ENCODE peak calls at places on chromosomes 13 and 19, in five cellular contexts. T is thyroid gland, W is suprapubic skin, Y is choroid plexus epithelial cell, A is fibroblast of lung. O is an unnamed sample.

GRCh38 chr19:36572593-36573019 is 486 bp downstream of the ZNF529 start:
- DNase-seq in A (no peak), W (no peak), T (no peak), Y (no peak), O (no peak)

GRCh38 chr13:99087954-99088491 is 110.2 kb upstream of the DOCK9 start:
- DNase-seq in Y (no peak), A (no peak), W (no peak), T (peak; percentile 28), O (no peak)

GRCh38 chr19:18193388-18194207 is 580 bp downstream of the MPV17L2 start:
- DNase-seq in W (no peak), Y (no peak), A (no peak), T (no peak), O (no peak)

GRCh38 chr13:23792680-23793079 is 96.5 kb downstream of the MIPEP start:
- DNase-seq in A (peak; percentile 29), Y (no peak), W (no peak), T (no peak), O (no peak)

GRCh38 chr13:21637296-21637695 is 33.3 kb upstream of the MICU2 start:
- DNase-seq in W (no peak), Y (peak; percentile 49), A (peak; percentile 77), T (peak; percentile 88), O (no peak)

GRCh38 chr13:59533561-59534337 is 630.0 kb downstream of the DIAPH3 start:
- DNase-seq in A (peak; percentile 75), W (no peak), Y (peak; percentile 60), T (no peak), O (no peak)

GRCh38 chr19:45934551-45935230 is 20.1 kb upstream of the NANOS2 start:
- DNase-seq in T (no peak), Y (no peak), A (no peak), W (no peak), O (no peak)

GRCh38 chr13:50589139-50589538 is 254.4 kb downstream of the DLEU7 start:
- DNase-seq in Y (peak; percentile 95), W (no peak), T (peak; percentile 27), A (peak; percentile 99), O (no peak)

GRCh38 chr13:105410602-105411001 is 1124.9 kb downstream of the EFNB2 start:
- DNase-seq in T (peak; percentile 76), A (no peak), Y (peak; percentile 67), W (no peak), O (no peak)

GRCh38 chr19:4375620-4376228 is 24.6 kb downstream of the SH3GL1 start:
- DNase-seq in W (no peak), A (peak; percentile 76), Y (peak; percentile 67), T (no peak), O (peak; percentile 48)

GRCh38 chr19:38877781-38878574 is at the start of gene RINL:
- DNase-seq in W (no peak), Y (no peak), T (peak; percentile 25), A (no peak), O (no peak)

GRCh38 chr13:59103004-59103768 is 1060.5 kb downstream of the DIAPH3 start:
- DNase-seq in Y (peak; percentile 86), A (peak; percentile 86), W (no peak), T (no peak), O (no peak)

GRCh38 chr13:72864142-72865035 is 82.5 kb downstream of the PIBF1 start:
- DNase-seq in A (peak; percentile 62), W (no peak), T (no peak), Y (peak; percentile 22), O (no peak)

GRCh38 chr13:70043685-70044084 is 63.9 kb upstream of the ATXN8OS start:
- DNase-seq in Y (no peak), T (no peak), W (no peak), A (peak; percentile 30), O (no peak)

GRCh38 chr19:34370983-34371382 is 6.0 kb downstream of the GPI start:
- DNase-seq in T (no peak), A (no peak), W (no peak), Y (no peak), O (no peak)

GRCh38 chr13:56924401-56924800 is 216.3 kb upstream of the PRR20A start:
- DNase-seq in T (no peak), Y (no peak), W (no peak), A (no peak), O (no peak)

GRCh38 chr13:21361706-21362105 is 97.4 kb downstream of the ZDHHC20 start:
- DNase-seq in T (no peak), A (no peak), Y (no peak), W (no peak), O (no peak)

GRCh38 chr19:15418588-15419412 is at the start of gene AKAP8L:
- DNase-seq in W (peak; percentile 99), T (peak; percentile 99), Y (peak; percentile 100), A (peak; percentile 100), O (peak; percentile 100)
- TF ChIP-seq CTCF in W (peak; percentile 49), T (peak; percentile 54), Y (peak; percentile 83), A (peak; percentile 45), O (peak; percentile 61)

DNA sequence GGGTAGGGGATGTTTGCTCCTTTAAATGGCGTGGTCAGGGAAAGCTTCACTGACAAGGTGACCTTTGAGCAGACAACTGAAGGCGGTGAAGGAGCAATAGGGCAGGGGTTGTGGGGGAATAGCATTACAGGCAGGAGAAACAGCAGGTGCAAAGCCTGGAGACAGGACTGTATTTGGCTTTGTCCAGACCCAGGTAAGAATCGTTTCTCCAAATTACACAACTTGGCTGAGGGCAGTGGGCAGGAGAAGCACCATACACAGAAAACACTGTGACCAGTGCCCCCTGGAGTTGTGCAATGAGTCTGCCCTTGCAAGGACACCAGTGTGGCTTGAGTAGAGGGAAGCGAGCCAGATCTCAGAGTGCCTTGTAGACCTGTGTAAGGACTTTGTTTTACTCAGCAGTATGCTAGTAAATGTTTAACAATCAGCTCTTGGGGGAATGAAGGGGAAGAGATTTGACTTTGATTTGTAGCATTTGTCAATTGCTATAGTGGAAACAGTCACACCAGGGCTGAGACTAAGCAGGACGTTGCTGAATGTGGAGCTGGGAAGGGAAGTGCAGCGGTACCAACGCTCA is 360.0 kb downstream of the DCT start:
- DNase-seq in Y (no peak), A (no peak), T (no peak), W (no peak), O (no peak)
- TF ChIP-seq CTCF in Y (no peak), A (no peak), T (no peak), W (no peak), O (no peak)

DNA sequence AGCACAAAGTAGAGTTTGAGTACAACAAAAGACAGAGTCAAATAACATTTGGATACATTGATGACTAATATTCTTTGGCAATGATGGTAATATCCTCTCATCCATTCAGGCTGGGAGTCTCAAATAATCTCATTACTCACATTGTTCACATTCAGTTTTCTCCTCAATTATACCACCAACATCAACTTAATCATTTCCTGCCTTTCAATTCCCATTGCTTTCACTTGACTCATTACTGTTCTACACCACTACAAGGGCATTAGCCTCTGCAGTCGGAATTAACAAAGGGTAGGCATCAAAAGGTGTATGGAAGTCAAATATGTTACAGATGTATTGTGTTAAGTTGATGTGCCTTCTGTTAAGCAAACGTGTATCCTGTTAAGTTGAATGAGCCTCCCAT is 518.4 kb upstream of the SLITRK1 start:
- DNase-seq in A (peak; percentile 98), T (no peak), Y (peak; percentile 76), W (no peak), O (no peak)
- TF ChIP-seq CTCF in A (no peak), T (no peak), Y (no peak), W (no peak), O (no peak)

DNA sequence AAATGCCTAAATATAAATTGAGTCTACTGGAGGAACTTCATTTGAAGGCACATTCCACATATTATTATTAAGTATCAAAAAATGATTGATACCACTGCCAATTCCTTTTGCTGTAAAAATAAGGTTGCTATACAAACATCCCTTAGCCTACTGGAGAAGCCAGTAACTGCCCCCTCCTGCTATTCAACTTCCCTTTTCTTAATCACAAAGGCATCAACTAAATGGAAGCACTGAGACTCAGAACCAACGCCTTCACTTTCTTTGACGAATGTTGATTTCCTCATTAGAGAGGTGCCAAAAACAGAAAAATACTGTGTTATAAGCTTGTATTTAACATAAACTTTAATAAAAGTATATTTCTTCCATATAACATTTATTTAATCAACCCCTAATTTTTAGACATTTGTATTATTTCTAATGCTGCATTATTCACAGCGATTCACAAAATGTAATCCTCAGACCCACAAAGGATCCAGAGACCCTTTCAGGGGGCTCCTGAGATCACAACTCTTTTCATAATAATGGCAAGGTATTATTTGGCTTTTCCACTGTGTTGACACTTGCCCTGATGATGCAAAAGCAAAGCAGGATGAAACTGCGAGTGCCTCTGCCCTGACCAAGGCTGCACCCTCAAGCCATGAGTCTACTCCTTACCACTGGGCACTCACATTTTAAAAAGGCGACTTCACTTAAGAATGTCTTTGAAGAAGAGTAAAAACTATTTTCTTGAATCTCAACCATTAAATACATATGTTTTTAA is 11.6 kb downstream of the ELF1 start:
- DNase-seq in A (peak; percentile 16), W (no peak), Y (peak; percentile 36), T (no peak), O (no peak)
- TF ChIP-seq CTCF in A (no peak), W (no peak), Y (no peak), T (no peak), O (no peak)